ENCODE peak calls at places on chromosomes 16 and 17, in ten cellular contexts. H, L, Y, G, S, F, I, Z, W and X are unnamed samples.

GRCh38 chr16:84662471-84662870 is 14.2 kb downstream of the KLHL36 start:
- DNase-seq in S (no peak), W (no peak), L (no peak), H (no peak), Y (no peak), G (no peak), I (no peak), F (no peak), Z (no peak), X (no peak)

GRCh38 chr16:84821179-84821578 is 1.4 kb downstream of the CRISPLD2 start:
- DNase-seq in S (no peak), Z (no peak), W (no peak), Y (no peak), L (no peak), F (no peak), I (no peak), H (no peak), G (no peak), X (peak)

GRCh38 chr17:31479009-31479408 is 87.5 kb downstream of the RAB11FIP4 start:
- DNase-seq in I (no peak), F (no peak), L (no peak), G (no peak), W (no peak), Y (no peak), H (no peak), Z (no peak), S (no peak), X (no peak)

GRCh38 chr17:34667656-34668055 is 88.3 kb downstream of the TMEM132E start:
- DNase-seq in H (no peak), Y (no peak), G (no peak), I (no peak), L (no peak), Z (no peak), F (no peak), S (no peak), W (no peak), X (no peak)

GRCh38 chr16:66357523-66357928 is 9.0 kb upstream of the CDH5 start:
- DNase-seq in L (peak), S (peak), H (no peak), Z (peak), Y (no peak), F (no peak), G (peak), I (peak), W (peak), X (peak)

GRCh38 chr16:87416826-87417471 is 24.8 kb downstream of the MAP1LC3B start:
- DNase-seq in Z (no peak), H (no peak), S (peak), F (no peak), G (peak), W (no peak), L (peak), Y (no peak), I (no peak), X (peak)

GRCh38 chr17:65588194-65588808 is 26.9 kb upstream of the AXIN2 start:
- DNase-seq in L (no peak), I (no peak), G (no peak), H (peak), Y (peak), Z (no peak), W (no peak), S (no peak), F (no peak), X (peak)

GRCh38 chr16:30382398-30383015 is at the start of gene SEPTIN1:
- DNase-seq in H (peak), W (no peak), I (no peak), S (no peak), F (no peak), Y (no peak), L (no peak), Z (no peak), G (no peak), X (no peak)

GRCh38 chr17:42578282-42578869 is 847 bp upstream of the PSMC3IP start:
- DNase-seq in W (peak), F (peak), G (peak), S (peak), Z (peak), I (peak), Y (peak), L (peak), H (peak), X (peak)

GRCh38 chr17:77420804-77421634 is 280.2 kb downstream of the SEC14L1 start:
- DNase-seq in Y (no peak), L (peak), S (peak), H (no peak), I (peak), F (peak), Z (no peak), G (peak), W (no peak), X (peak)

GRCh38 chr16:10579965-10580918 is at the start of gene EMP2:
- DNase-seq in H (peak), G (peak), Y (peak), S (peak), F (peak), Z (peak), W (no peak), L (peak), I (peak), X (peak)

GRCh38 chr17:43385046-43385831 is 13.6 kb upstream of the ARL4D start:
- DNase-seq in S (no peak), Z (no peak), F (no peak), I (no peak), H (no peak), Y (no peak), W (no peak), G (no peak), L (no peak), X (no peak)

GRCh38 chr17:72455562-72455961 is 334.7 kb downstream of the SOX9 start:
- DNase-seq in Y (no peak), H (no peak), L (no peak), I (no peak), Z (no peak), W (no peak), F (no peak), G (no peak), S (no peak), X (no peak)

GRCh38 chr17:66268247-66268927 is 34.0 kb upstream of the PRKCA start:
- DNase-seq in W (no peak), G (peak), L (peak), H (no peak), Z (no peak), F (no peak), I (peak), S (peak), Y (no peak), X (peak)

GRCh38 chr17:52383493-52384100 is 225.1 kb upstream of the CA10 start:
- DNase-seq in W (peak), H (no peak), Z (no peak), S (no peak), L (peak), Y (no peak), I (peak), G (peak), F (no peak), X (peak)

GRCh38 chr16:51629602-51630001 is 478.5 kb upstream of the SALL1 start:
- DNase-seq in S (no peak), I (no peak), G (no peak), W (no peak), Z (no peak), F (no peak), L (no peak), Y (no peak), H (no peak), X (no peak)

GRCh38 chr17:44918006-44918405 is 2.7 kb upstream of the GFAP start:
- DNase-seq in F (no peak), L (no peak), S (no peak), I (peak), G (no peak), W (no peak), H (no peak), Y (no peak), Z (no peak), X (no peak)

GRCh38 chr17:79137791-79138190 is 63.2 kb downstream of the ENGASE start:
- DNase-seq in S (no peak), L (no peak), G (no peak), W (no peak), Z (no peak), F (no peak), Y (no peak), H (no peak), I (no peak), X (no peak)

GRCh38 chr17:14316131-14316854 is 15.4 kb downstream of the HS3ST3B1 start:
- DNase-seq in L (peak), W (no peak), Y (no peak), H (no peak), S (peak), I (no peak), Z (no peak), G (peak), F (no peak), X (peak)

GRCh38 chr17:80031691-80032480 is 3.8 kb downstream of the TBC1D16 start:
- DNase-seq in I (no peak), H (no peak), Y (no peak), W (no peak), G (no peak), S (no peak), Z (no peak), F (no peak), L (no peak), X (no peak)

GRCh38 chr17:17810374-17811248 is 26.2 kb downstream of the SREBF1 start:
- DNase-seq in F (no peak), I (no peak), S (no peak), Y (peak), G (peak), L (peak), Z (no peak), W (no peak), H (no peak), X (peak)

GRCh38 chr17:37642706-37643105 is 540 bp downstream of the DDX52 start:
- DNase-seq in Y (no peak), L (peak), S (peak), W (no peak), F (no peak), G (peak), I (peak), H (no peak), Z (no peak), X (peak)

GRCh38 chr17:47246120-47246519 is 7.5 kb upstream of the ITGB3 start:
- DNase-seq in I (no peak), G (no peak), Z (no peak), W (no peak), F (no peak), H (no peak), Y (no peak), L (no peak), S (peak), X (peak)

DNA sequence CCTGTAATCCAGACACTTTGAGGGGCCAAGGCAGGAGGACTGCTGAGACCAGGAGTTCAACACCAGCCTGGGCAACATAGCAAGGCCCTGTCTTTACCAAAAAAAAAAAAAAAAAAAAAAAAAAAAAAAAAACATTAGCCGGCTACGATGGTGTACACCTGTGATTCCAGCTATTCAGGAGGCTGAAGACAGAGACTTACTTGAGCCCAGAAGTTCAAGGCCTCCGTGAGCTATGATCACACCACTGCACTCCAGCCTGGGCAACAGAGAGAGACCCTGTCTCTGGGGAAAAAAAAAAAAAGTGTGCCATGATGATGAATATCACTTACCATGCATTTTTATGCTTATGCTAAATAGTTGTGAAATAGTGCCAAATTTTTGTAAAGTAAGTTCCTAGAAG is 197.0 kb downstream of the LGALS9B start:
- DNase-seq in S (no peak), Z (no peak), W (no peak), F (no peak), H (no peak), I (no peak), G (no peak), Y (no peak), L (no peak), X (no peak)
- H3K4me3 ChIP-seq in S (no peak), Z (no peak), W (no peak), F (no peak), H (no peak), I (no peak), G (no peak), Y (no peak), L (no peak), X (no peak)

GRCh38 chr16:1534021-1535020 is 855 bp downstream of the TMEM204 start:
- DNase-seq in G (no peak), W (no peak), F (peak), Z (no peak), Y (peak), H (peak), L (no peak), I (no peak), S (peak), X (peak)
- TF ChIP-seq CTCF in G (no peak), W (no peak), F (no peak), Z (no peak), Y (peak), H (no peak), L (no peak), I (no peak), S (no peak), X (no peak)

GRCh38 chr17:55266051-55266957 is 1.5 kb downstream of the HLF start:
- DNase-seq in Y (no peak), I (no peak), F (no peak), W (no peak), S (no peak), G (no peak), Z (no peak), H (no peak), L (no peak), X (no peak)
- H3K4me3 ChIP-seq in Y (peak), I (no peak), F (peak), W (no peak), S (no peak), G (no peak), Z (peak), H (no peak), L (peak), X (no peak)

DNA sequence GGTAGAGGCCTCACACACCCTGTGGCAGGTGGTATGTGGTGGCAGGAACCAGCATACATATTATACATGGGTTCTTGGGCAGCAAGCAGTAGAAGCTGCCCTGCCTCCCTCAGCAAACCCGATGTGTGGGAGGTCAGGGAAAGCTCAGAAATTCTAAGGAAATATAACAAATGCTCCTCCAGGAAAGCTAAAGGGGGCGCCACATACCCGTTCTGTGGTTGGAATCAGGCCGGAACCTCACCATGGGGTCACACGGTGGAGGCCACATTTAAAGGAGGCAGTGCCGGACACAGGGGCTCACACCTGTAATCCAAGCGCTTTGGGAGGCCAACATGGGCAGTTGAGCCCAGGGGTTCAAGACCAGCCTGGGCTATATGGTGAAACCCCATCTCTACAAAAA is 12.4 kb upstream of the KATNB1 start:
- DNase-seq in I (no peak), G (peak), Y (no peak), W (no peak), Z (no peak), F (no peak), H (no peak), S (no peak), L (peak), X (peak)
- TF ChIP-seq CTCF in I (no peak), G (peak), Y (no peak), W (no peak), Z (no peak), F (no peak), H (no peak), S (peak), L (peak), X (peak)

GRCh38 chr16:82713778-82714177 is 87.0 kb downstream of the CDH13 start:
- DNase-seq in S (no peak), W (no peak), F (no peak), Y (no peak), I (peak), L (no peak), H (no peak), G (no peak), Z (no peak), X (no peak)

GRCh38 chr16:82715160-82715559 is 88.4 kb downstream of the CDH13 start:
- DNase-seq in G (no peak), W (no peak), Z (no peak), F (no peak), L (no peak), S (no peak), Y (peak), I (no peak), H (no peak), X (no peak)

GRCh38 chr16:82709987-82710386 is 83.2 kb downstream of the CDH13 start:
- DNase-seq in W (no peak), I (no peak), G (no peak), L (no peak), Z (no peak), Y (no peak), H (no peak), S (no peak), F (no peak), X (no peak)

GRCh38 chr16:82720414-82720813 is 93.6 kb downstream of the CDH13 start:
- DNase-seq in Z (no peak), L (no peak), Y (no peak), W (no peak), S (no peak), G (no peak), H (no peak), F (no peak), I (no peak), X (no peak)

DNA sequence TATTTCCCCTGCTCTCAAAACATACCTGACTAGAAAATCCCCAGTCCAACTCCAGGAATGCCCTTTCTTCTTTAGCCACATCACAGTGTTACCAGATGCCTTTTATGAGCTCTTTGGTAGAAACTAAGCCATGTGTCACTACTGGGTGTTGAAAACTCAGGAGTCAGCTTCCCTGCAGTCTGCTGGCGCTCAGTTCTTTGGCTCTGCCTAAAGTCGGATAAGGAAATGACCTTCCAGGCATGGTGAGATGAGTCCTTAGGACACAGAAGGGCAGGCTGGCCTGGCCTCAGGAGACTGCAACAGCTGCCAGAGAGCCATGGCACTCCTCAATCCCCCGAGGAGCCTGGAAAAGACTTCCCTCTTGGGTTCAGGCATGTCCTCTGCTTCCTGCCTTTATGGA is 89.1 kb downstream of the CDH13 start:
- DNase-seq in H (no peak), L (peak), G (no peak), I (peak), Z (peak), F (peak), Y (peak), S (peak), W (no peak), X (no peak)
- H3K4me3 ChIP-seq in H (no peak), L (no peak), G (no peak), I (no peak), Z (no peak), F (peak), Y (no peak), S (no peak), W (no peak), X (no peak)

GRCh38 chr17:1907818-1908698 is 78.3 kb downstream of the RPA1 start:
- DNase-seq in I (no peak), Y (no peak), F (no peak), H (peak), S (peak), G (peak), Z (no peak), W (no peak), L (peak), X (peak)

GRCh38 chr17:1908699-1909309 is 79.0 kb downstream of the RPA1 start:
- DNase-seq in S (peak), F (no peak), G (peak), I (peak), L (peak), Y (no peak), Z (peak), H (peak), W (peak), X (peak)

GRCh38 chr17:1906622-1907021 is 76.8 kb downstream of the RPA1 start:
- DNase-seq in Z (no peak), F (no peak), I (no peak), S (no peak), L (peak), G (peak), Y (no peak), H (peak), W (no peak), X (peak)

GRCh38 chr17:1905190-1905919 is 75.5 kb downstream of the RPA1 start:
- DNase-seq in Y (no peak), S (no peak), L (no peak), F (no peak), G (no peak), Z (no peak), W (no peak), H (peak), I (no peak), X (no peak)

GRCh38 chr17:1907216-1907631 is 77.4 kb downstream of the RPA1 start:
- DNase-seq in Z (no peak), Y (no peak), G (no peak), H (peak), W (no peak), L (no peak), F (no peak), I (no peak), S (no peak), X (no peak)
- TF ChIP-seq CTCF in Z (no peak), Y (no peak), G (no peak), H (no peak), W (no peak), L (no peak), F (no peak), I (no peak), S (no peak), X (no peak)

DNA sequence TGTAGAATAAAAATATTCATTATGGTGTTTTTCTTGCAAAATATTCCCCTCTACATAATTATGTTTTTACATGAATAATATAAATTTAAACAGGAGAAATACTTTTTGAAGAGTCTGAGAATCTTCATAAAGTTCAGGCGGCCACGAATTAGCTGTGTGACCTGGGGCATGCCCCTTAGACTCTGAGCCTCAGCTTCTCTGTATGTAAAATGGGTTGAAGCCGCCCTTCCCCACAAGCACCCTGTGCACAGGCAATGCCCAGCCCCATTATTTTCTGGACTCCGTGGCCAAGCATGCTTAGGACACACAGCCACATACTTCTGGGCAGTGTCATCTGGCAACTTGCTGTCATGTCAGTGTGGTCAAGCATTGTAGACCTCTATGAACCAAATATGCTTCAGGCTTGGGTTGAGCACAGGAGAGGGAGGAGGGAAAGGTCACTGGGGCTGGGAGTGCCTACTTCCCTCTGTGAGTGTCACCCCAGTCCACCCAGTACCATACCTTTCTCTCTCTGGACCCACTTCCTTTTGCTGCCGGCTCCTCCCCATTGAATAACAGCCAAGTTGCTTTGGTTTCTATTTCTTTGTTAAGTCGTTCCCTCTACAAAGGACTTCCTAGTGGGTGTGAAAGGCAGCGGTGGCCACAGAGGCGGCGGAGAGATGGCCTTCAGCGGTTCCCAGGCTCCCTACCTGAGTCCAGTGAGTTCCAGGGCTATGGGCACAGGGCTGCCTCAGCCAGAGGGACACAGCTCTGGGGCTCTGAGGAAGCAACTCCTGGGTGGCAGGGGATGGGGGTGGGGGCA is at the start of gene LGALS9:
- DNase-seq in Y (peak), W (no peak), F (no peak), L (peak), Z (no peak), I (peak), H (peak), S (peak), G (peak), X (peak)
- H3K4me3 ChIP-seq in Y (no peak), W (no peak), F (peak), L (no peak), Z (no peak), I (no peak), H (peak), S (no peak), G (peak), X (no peak)

GRCh38 chr17:81161536-81161935 is 3.8 kb upstream of the PVALEF start:
- DNase-seq in I (no peak), W (no peak), Y (no peak), S (no peak), H (peak), G (no peak), L (no peak), F (no peak), Z (no peak), X (no peak)
- TF ChIP-seq CTCF in I (no peak), W (no peak), Y (no peak), S (no peak), H (no peak), G (no peak), L (no peak), F (no peak), Z (no peak), X (no peak)